ENCODE peak calls at places on chromosome 7, in five cellular contexts. N, K, A, F and Z are unnamed samples. For H3K27me3, the result is how much of the 10 kb centered on the place peaks cover.

GRCh38 chr7:144006029-144006428 is 5.9 kb downstream of the OR6B1 start:
- DNase-seq in N (no peak), F (no peak), A (no peak), K (no peak), Z (no peak)

GRCh38 chr7:52143219-52143618 is 826.6 kb upstream of the COBL start:
- DNase-seq in A (no peak), F (no peak), K (no peak), N (no peak), Z (no peak)

GRCh38 chr7:17185690-17186070 is 112.8 kb upstream of the AHR start:
- DNase-seq in N (no peak), A (no peak), F (no peak), K (peak), Z (no peak)

GRCh38 chr7:23712368-23713284 is 2.6 kb downstream of the STK31 start:
- DNase-seq in F (no peak), K (peak), A (no peak), N (no peak), Z (peak)

GRCh38 chr7:27158436-27159277 is 2.2 kb upstream of the HOXA7 start:
- DNase-seq in N (no peak), A (peak), K (peak), F (peak), Z (peak)

GRCh38 chr7:132650498-132650897 is 74.2 kb upstream of the PLXNA4 start:
- DNase-seq in N (no peak), A (no peak), F (no peak), K (peak), Z (no peak)

GRCh38 chr7:105011771-105012502 is 2.1 kb upstream of the KMT2E start:
- DNase-seq in A (peak), N (peak), F (no peak), K (no peak), Z (no peak)

GRCh38 chr7:133770863-133771492 is 356.2 kb upstream of the LRGUK start:
- DNase-seq in F (no peak), A (no peak), N (no peak), K (peak), Z (no peak)

GRCh38 chr7:142355328-142355727 is 97.5 kb upstream of the PRSS58 start:
- DNase-seq in K (peak), N (no peak), F (no peak), A (no peak), Z (no peak)

GRCh38 chr7:2248984-2249694 is 7.1 kb downstream of the NUDT1 start:
- DNase-seq in N (peak), K (peak), F (peak), A (peak), Z (no peak)

GRCh38 chr7:99843808-99844207 is 16.0 kb downstream of the CYP3A43 start:
- DNase-seq in A (no peak), N (no peak), F (no peak), K (no peak), Z (no peak)
- H3K27me3 ChIP-seq in A (under half), N (under half), F (under half), K (under half), Z (under half)

DNA sequence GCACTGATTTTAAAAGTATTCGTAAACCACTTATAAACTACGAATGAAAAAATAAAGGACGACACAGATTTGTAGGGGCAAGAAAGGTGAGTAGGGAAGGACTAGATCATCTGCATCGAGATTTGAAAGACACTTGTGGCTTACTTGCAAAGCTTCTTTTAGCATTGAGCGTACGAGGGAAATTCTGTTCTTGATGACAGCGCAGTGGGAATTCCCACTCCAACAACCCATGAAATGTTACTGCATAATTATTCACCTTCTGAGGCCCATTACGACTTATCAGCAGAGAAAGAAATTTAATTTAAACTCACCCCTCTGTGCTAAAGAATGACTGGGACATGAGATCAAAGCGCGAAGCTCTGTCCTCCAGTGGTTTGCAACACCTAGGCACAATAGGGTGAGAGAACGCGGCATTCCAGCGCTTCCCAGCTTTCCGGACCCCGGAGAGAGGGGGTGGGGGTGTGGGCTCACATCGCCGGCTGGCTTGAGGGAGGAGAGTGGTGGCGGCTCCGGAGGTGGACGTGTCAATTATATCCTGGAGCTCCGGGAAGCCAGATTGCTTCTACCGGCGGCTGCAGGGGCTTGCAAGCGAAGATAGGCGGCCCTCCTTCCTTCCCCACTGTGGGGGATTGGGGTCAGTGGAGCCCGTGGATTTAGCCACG is 10.3 kb downstream of the SP8 start:
- DNase-seq in K (no peak), F (no peak), N (no peak), A (no peak), Z (peak)
- H3K27me3 ChIP-seq in K (under half), F (half or more), N (under half), A (under half), Z (under half)

GRCh38 chr7:151777511-151777880 is 99.4 kb downstream of the PRKAG2 start:
- DNase-seq in N (no peak), A (no peak), F (no peak), K (no peak), Z (no peak)

GRCh38 chr7:151774951-151775350 is 102.0 kb downstream of the PRKAG2 start:
- DNase-seq in K (no peak), N (no peak), A (no peak), F (peak), Z (peak)

GRCh38 chr7:151776876-151777510 is 99.9 kb downstream of the PRKAG2 start:
- DNase-seq in K (no peak), N (no peak), A (no peak), F (peak), Z (peak)

GRCh38 chr7:151775547-151776443 is 101.1 kb downstream of the PRKAG2 start:
- DNase-seq in F (peak), K (no peak), N (no peak), A (no peak), Z (peak)

DNA sequence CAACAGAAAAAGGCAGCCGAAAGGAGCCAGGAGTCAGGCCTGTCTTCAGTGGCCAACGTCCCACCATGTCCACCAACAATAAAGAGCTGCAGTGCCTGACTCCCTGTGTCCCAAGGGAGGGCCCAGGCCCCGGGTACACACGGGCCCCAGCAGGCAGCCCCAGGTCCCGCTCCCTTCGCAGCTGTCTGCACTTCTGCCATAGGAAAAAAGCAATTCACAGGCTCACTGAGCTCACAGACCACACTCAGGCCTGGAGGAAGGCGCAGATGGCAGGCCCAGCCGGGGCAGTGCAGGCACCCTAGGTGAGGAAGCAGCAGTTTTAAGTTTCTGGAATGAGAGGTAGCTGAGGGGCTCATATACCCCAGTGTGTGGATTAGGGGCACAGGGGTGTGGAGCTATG is 100.5 kb downstream of the PRKAG2 start:
- DNase-seq in K (no peak), N (no peak), A (no peak), F (peak), Z (peak)
- H3K27me3 ChIP-seq in K (under half), N (under half), A (under half), F (under half), Z (under half)

DNA sequence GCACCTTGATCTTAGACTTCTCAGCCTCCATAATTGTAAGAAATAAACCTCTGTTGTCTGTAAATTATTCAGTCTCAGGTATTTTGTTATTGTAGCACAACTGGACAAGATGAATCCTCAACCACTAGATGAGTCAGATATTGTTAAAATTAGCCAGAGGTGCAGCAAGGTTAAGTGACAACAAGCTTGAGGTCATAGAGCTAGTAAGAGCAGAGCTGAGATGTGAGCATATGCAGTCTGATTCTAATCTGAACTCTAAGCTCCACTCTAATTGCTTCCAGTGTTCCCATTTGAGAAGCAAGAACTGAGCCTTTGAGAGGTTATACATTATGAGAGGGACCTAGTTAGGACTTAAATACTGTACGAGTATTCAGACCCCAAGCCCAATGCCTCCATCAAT is 93.1 kb downstream of the FZD1 start:
- DNase-seq in N (no peak), K (peak), F (no peak), A (no peak), Z (no peak)
- H3K27me3 ChIP-seq in N (under half), K (under half), F (under half), A (under half), Z (half or more)